ENCODE peak calls at places on chromosomes 12 and 14, in eight cellular contexts. Z, N, Q, D, A, T, C and K are unnamed samples. For H3K9me3, the result is how much of the 10 kb centered on the place peaks cover.

GRCh38 chr12:119410396-119410795 is 75.9 kb downstream of the CCDC60 start:
- DNase-seq in Q (no peak), D (no peak), N (no peak), Z (no peak), C (no peak), T (no peak), A (peak), K (no peak)

GRCh38 chr12:49763006-49763591 is 21.7 kb downstream of the TMBIM6 start:
- DNase-seq in T (peak), C (peak), N (peak), D (peak), Z (peak), A (peak), Q (peak), K (peak)

GRCh38 chr12:87756111-87756510 is 273.1 kb downstream of the C12orf50 start:
- DNase-seq in T (no peak), D (no peak), Z (no peak), N (no peak), C (no peak), Q (no peak), A (no peak), K (no peak)

GRCh38 chr12:102702447-102703114 is 214.5 kb downstream of the PAH start:
- DNase-seq in D (no peak), C (no peak), T (peak), Q (peak), N (peak), Z (no peak), A (peak), K (no peak)

GRCh38 chr12:64691793-64692583 is 67.2 kb downstream of the GNS start:
- DNase-seq in C (no peak), T (peak), D (no peak), Z (no peak), A (no peak), N (no peak), Q (no peak), K (no peak)

GRCh38 chr14:104171029-104171697 is 32.8 kb downstream of the KIF26A start:
- DNase-seq in D (no peak), Q (peak), N (no peak), C (no peak), A (peak), Z (no peak), T (no peak), K (no peak)

GRCh38 chr14:75399819-75400678 is 27.8 kb upstream of the JDP2 start:
- DNase-seq in D (no peak), T (peak), Q (peak), Z (no peak), A (no peak), C (peak), N (peak), K (no peak)

GRCh38 chr12:130526813-130527212 is 189.1 kb downstream of the PIWIL1 start:
- DNase-seq in Z (no peak), Q (no peak), D (no peak), N (no peak), A (peak), C (peak), T (peak), K (no peak)

GRCh38 chr12:124633954-124634352 is 66.5 kb upstream of the NCOR2 start:
- DNase-seq in Q (no peak), Z (no peak), T (no peak), C (no peak), N (no peak), A (no peak), D (no peak), K (no peak)

GRCh38 chr14:91299483-91300115 is 55.1 kb upstream of the GPR68 start:
- DNase-seq in N (no peak), Z (no peak), Q (no peak), A (no peak), C (no peak), D (no peak), T (no peak), K (no peak)

GRCh38 chr12:52524241-52524897 is 4.2 kb upstream of the KRT5 start:
- DNase-seq in C (no peak), A (no peak), N (no peak), Q (no peak), D (no peak), T (no peak), Z (no peak), K (no peak)

GRCh38 chr12:114955414-114956014 is 271.5 kb upstream of the TBX3 start:
- DNase-seq in D (no peak), A (no peak), C (no peak), N (no peak), Q (no peak), T (no peak), Z (no peak), K (no peak)

GRCh38 chr14:99259327-99259726 is 12.7 kb downstream of the BCL11B start:
- DNase-seq in T (no peak), C (no peak), A (no peak), Z (no peak), D (peak), N (no peak), Q (no peak), K (no peak)

GRCh38 chr14:50658203-50658602 is 9.9 kb downstream of the SAV1 start:
- DNase-seq in Q (peak), T (peak), D (no peak), A (no peak), N (no peak), Z (no peak), C (no peak), K (no peak)

GRCh38 chr14:19729359-19729758 is 14.0 kb upstream of the OR4Q3 start:
- DNase-seq in D (no peak), Q (no peak), Z (no peak), C (no peak), A (no peak), T (no peak), N (no peak), K (no peak)

GRCh38 chr14:19729763-19730162 is 13.6 kb upstream of the OR4Q3 start:
- DNase-seq in T (no peak), A (no peak), Z (no peak), C (no peak), D (no peak), N (no peak), Q (no peak), K (no peak)
- H3K9me3 ChIP-seq in T (under half), A (under half), Z (under half), C (under half), D (under half), N (under half), Q (under half), K (under half)

GRCh38 chr14:34161351-34162169 is 210.7 kb upstream of the EGLN3 start:
- DNase-seq in A (no peak), T (no peak), D (no peak), N (no peak), C (no peak), Q (no peak), Z (no peak), K (no peak)

GRCh38 chr14:34160619-34161018 is 209.7 kb upstream of the EGLN3 start:
- DNase-seq in Q (no peak), A (no peak), T (no peak), C (no peak), N (no peak), D (no peak), Z (no peak), K (no peak)

GRCh38 chr14:34157642-34158041 is 206.8 kb upstream of the EGLN3 start:
- DNase-seq in C (no peak), Z (no peak), N (no peak), Q (no peak), T (no peak), A (no peak), D (no peak), K (no peak)
- H3K9me3 ChIP-seq in C (under half), Z (under half), N (under half), Q (under half), T (under half), A (under half), D (under half), K (under half)

GRCh38 chr14:29240046-29240445 is 473.5 kb downstream of the FOXG1 start:
- DNase-seq in Z (no peak), C (no peak), A (no peak), N (no peak), D (no peak), T (peak), Q (no peak), K (no peak)

GRCh38 chr14:29236848-29237247 is 470.3 kb downstream of the FOXG1 start:
- DNase-seq in T (peak), A (no peak), C (no peak), Q (no peak), N (no peak), Z (no peak), D (no peak), K (no peak)

GRCh38 chr14:29243355-29243754 is 476.8 kb downstream of the FOXG1 start:
- DNase-seq in N (no peak), Z (no peak), T (peak), D (no peak), Q (no peak), C (no peak), A (peak), K (no peak)

GRCh38 chr14:29242755-29243340 is 476.3 kb downstream of the FOXG1 start:
- DNase-seq in Q (no peak), D (no peak), A (no peak), T (peak), N (no peak), C (no peak), Z (no peak), K (no peak)
- H3K9me3 ChIP-seq in Q (under half), D (under half), A (under half), T (under half), N (under half), C (under half), Z (under half), K (under half)

DNA sequence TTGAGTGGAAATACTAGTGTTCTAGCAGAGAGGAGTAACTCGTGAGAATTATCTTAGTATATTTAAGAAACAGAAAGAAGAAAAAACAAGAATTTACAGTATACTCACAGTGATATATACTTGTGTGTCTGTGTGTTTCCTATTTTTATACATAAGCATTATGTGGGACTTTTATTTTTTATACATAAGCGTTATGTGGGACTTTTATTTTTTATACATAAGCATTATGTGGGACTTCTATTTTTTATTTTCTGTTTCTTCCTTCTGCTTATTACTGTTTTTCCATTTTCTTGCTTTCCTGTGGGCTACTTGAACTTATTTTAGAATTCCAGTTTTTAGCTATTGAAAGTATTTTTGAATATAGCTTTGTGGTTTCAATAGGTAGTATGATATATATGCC is 6.9 kb upstream of the ZNF140 start:
- DNase-seq in Z (no peak), A (no peak), D (no peak), C (no peak), N (no peak), Q (no peak), T (no peak), K (no peak)
- H3K9me3 ChIP-seq in Z (under half), A (under half), D (half or more), C (under half), N (under half), Q (half or more), T (under half), K (under half)

DNA sequence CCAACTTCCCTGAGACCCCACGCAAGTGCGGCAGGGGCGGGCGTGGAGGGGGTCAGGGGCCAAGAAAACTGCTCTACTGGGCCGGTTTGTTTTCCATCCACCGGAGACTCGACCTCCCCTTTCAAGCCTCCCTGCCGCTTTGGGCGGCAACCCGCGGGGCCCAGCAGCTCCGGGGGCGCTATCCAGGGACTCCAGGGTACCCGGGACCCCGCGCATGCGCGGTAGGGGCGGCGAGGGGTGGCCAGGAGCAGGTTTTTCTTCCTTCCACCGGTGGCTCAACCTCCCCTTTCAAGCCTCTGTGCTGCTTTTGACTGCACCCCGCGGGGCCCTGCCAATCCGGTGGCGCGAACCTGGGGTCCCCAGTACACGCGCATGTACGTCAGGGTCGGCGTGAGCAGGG is 323.5 kb downstream of the ALG10 start:
- DNase-seq in Q (no peak), A (no peak), C (no peak), D (no peak), T (peak), N (no peak), Z (no peak), K (no peak)
- H3K9me3 ChIP-seq in Q (half or more), A (under half), C (under half), D (under half), T (under half), N (under half), Z (under half), K (under half)

GRCh38 chr12:34405286-34406227 is 383.3 kb downstream of the ALG10 start:
- DNase-seq in A (no peak), T (no peak), Z (peak), D (no peak), Q (no peak), C (peak), N (peak), K (peak)

GRCh38 chr12:34402899-34403705 is 380.8 kb downstream of the ALG10 start:
- DNase-seq in C (peak), Z (no peak), T (no peak), D (no peak), A (no peak), N (peak), Q (peak), K (no peak)

GRCh38 chr12:34406228-34406995 is 384.1 kb downstream of the ALG10 start:
- DNase-seq in C (peak), T (no peak), Z (no peak), A (no peak), D (no peak), Q (peak), N (peak), K (no peak)

GRCh38 chr12:34403706-34404376 is 381.5 kb downstream of the ALG10 start:
- DNase-seq in C (peak), D (no peak), A (no peak), N (peak), Z (no peak), T (no peak), Q (peak), K (peak)

DNA sequence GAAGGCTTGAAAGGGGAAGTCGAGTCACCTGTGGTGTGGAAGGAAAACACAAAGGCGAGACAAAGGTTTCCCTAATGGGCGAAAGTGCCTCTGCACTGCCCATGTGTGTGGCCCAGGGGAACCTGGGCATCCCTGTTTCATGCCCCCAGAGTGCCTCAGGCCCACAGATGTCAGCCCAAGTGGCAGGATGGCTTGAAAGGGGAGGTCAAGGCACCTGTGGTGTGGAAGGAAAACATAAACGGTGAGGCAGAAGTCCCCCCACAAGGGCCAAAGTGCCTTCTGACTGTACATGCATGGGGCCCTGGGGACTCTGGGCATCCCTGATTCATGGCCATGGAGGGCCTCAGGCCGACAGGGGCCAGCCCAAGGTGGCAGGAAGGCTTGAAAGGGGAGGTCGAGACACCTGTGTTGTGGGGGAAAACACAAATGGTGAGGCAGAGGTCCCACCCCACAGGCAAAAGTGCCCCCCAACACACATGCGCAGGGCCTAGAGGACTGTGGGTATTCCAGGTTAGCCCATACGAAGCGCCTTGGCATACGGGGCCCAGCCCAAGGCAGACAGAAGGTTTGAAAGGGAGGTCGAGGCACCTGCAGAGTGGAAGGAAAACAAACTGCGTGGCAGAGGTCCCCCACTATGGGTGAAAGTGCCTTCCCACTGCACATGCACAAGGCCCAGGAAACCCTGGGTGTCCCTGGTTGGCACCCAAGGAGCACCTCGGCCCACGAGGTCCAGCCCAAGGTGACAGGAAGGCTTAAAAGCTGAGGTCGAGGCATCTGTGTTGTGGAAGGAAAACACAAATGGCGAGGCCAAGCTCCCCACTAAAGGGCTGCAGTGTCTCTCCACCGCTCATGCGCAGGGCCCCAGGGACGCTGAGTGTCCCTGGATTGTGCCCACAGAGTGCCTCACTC is 382.3 kb downstream of the ALG10 start:
- DNase-seq in Q (peak), C (peak), A (no peak), N (peak), D (no peak), Z (peak), T (no peak), K (peak)
- H3K9me3 ChIP-seq in Q (half or more), C (under half), A (under half), N (under half), D (half or more), Z (under half), T (half or more), K (under half)

DNA sequence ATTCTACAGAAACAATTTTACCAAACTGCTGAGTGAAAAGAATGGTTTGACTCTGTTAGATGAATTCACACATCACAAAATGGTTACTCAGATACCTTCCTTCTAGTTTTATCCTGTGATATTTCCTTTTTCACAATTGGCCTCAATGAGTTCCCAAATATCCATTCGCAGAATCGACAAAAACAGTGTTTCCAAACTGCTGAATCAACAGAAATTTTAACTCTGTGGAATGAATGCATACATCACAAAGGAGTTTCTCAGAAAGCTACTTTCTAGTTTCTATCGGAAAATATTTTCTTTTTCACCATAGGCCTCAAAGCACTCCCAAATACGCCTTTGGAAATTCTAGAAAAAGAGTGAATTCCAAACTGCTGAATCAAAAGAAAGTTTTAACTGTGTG is 525.0 kb downstream of the ALG10 start:
- DNase-seq in Z (no peak), T (no peak), A (no peak), N (no peak), D (no peak), C (no peak), Q (no peak), K (no peak)
- H3K9me3 ChIP-seq in Z (under half), T (half or more), A (under half), N (under half), D (half or more), C (under half), Q (half or more), K (under half)